ENCODE peak calls at places on chromosomes 6 and 20, in eight cellular contexts. P, L, S, K, T, D, X and G are unnamed samples. For H3K4me1, the result is how much of the 10 kb centered on the place peaks cover.

GRCh38 chr20:33444797-33445560 is 1.4 kb upstream of the SNTA1 start:
- DNase-seq in P (no peak), L (no peak), S (peak), K (no peak), T (peak), D (no peak), X (peak), G (peak)

GRCh38 chr6:137165375-137166246 is 7.8 kb downstream of the IL22RA2 start:
- DNase-seq in P (no peak), L (peak), S (no peak), K (no peak), T (no peak), D (no peak), X (peak), G (no peak)

GRCh38 chr20:18734525-18735189 is 78.9 kb upstream of the SCP2D1 start:
- DNase-seq in P (no peak), L (no peak), S (no peak), K (no peak), T (no peak), D (no peak), X (peak), G (no peak)

GRCh38 chr20:43102394-43102793 is 87.3 kb downstream of the PTPRT start:
- DNase-seq in P (no peak), L (no peak), S (no peak), K (no peak), T (no peak), D (no peak), X (peak), G (no peak)

GRCh38 chr6:146887447-146888077 is 288.8 kb downstream of the ADGB start:
- DNase-seq in P (no peak), L (peak), S (no peak), K (no peak), T (no peak), D (no peak), X (no peak), G (no peak)

GRCh38 chr6:19782588-19782987 is 54.6 kb upstream of the ID4 start:
- DNase-seq in P (no peak), L (no peak), S (no peak), K (no peak), T (no peak), D (no peak), X (no peak), G (no peak)

GRCh38 chr6:18034798-18035202 is 47.4 kb upstream of the KIF13A start:
- DNase-seq in P (no peak), L (peak), S (peak), K (no peak), T (no peak), D (no peak), X (peak), G (no peak)

GRCh38 chr20:53706008-53706481 is 112.4 kb upstream of the ZNF217 start:
- DNase-seq in P (no peak), L (no peak), S (no peak), K (no peak), T (no peak), D (no peak), X (no peak), G (no peak)

GRCh38 chr6:30689022-30689865 is 1.5 kb downstream of the NRM start:
- DNase-seq in P (no peak), L (no peak), S (no peak), K (peak), T (no peak), D (no peak), X (no peak), G (no peak)

GRCh38 chr20:60295214-60295613 is 337.0 kb downstream of the CDH26 start:
- DNase-seq in P (no peak), L (no peak), S (no peak), K (no peak), T (no peak), D (no peak), X (no peak), G (no peak)

GRCh38 chr6:166575190-166575589 is 11.3 kb downstream of the RAMACL start:
- DNase-seq in P (no peak), L (peak), S (no peak), K (no peak), T (peak), D (no peak), X (no peak), G (peak)

GRCh38 chr6:169174516-169175359 is 78.9 kb downstream of the THBS2 start:
- DNase-seq in P (no peak), L (no peak), S (no peak), K (no peak), T (no peak), D (no peak), X (no peak), G (no peak)

GRCh38 chr20:32236048-32236533 is 28.4 kb downstream of the POFUT1 start:
- DNase-seq in P (peak), L (no peak), S (no peak), K (no peak), T (no peak), D (no peak), X (no peak), G (no peak)

GRCh38 chr20:36231331-36231730 is 4.9 kb upstream of the AAR2 start:
- DNase-seq in P (no peak), L (no peak), S (no peak), K (no peak), T (no peak), D (no peak), X (no peak), G (no peak)

GRCh38 chr6:84348801-84349200 is 121.4 kb upstream of the CEP162 start:
- DNase-seq in P (no peak), L (no peak), S (no peak), K (no peak), T (no peak), D (no peak), X (no peak), G (no peak)

GRCh38 chr6:26197736-26198625 is 110.8 kb downstream of the HFE start:
- DNase-seq in P (peak), L (peak), S (peak), K (no peak), T (no peak), D (no peak), X (no peak), G (no peak)

GRCh38 chr20:18983796-18984195 is 170.2 kb downstream of the SCP2D1 start:
- DNase-seq in P (no peak), L (no peak), S (no peak), K (no peak), T (no peak), D (no peak), X (no peak), G (no peak)

GRCh38 chr20:34271961-34272360 is 30.7 kb downstream of the ASIP start:
- DNase-seq in P (peak), L (peak), S (no peak), K (no peak), T (no peak), D (no peak), X (no peak), G (no peak)

GRCh38 chr6:122755901-122756300 is 23.6 kb upstream of the FABP7 start:
- DNase-seq in P (no peak), L (no peak), S (no peak), K (no peak), T (no peak), D (no peak), X (no peak), G (no peak)

GRCh38 chr6:146916435-146917015 is 287.7 kb upstream of the STXBP5 start:
- DNase-seq in P (no peak), L (peak), S (no peak), K (no peak), T (no peak), D (no peak), X (no peak), G (no peak)

GRCh38 chr6:109124219-109124618 is 28.9 kb downstream of the CEP57L1 start:
- DNase-seq in P (no peak), L (no peak), S (no peak), K (no peak), T (no peak), D (no peak), X (no peak), G (no peak)

GRCh38 chr20:31544600-31544999 is 30.4 kb downstream of the HM13 start:
- DNase-seq in P (no peak), L (no peak), S (no peak), K (no peak), T (no peak), D (no peak), X (no peak), G (no peak)

GRCh38 chr6:158411998-158412397 is 99.7 kb downstream of the TULP4 start:
- DNase-seq in P (no peak), L (no peak), S (no peak), K (no peak), T (no peak), D (no peak), X (no peak), G (no peak)

GRCh38 chr6:136582702-136583471 is 32.7 kb upstream of the MAP7 start:
- DNase-seq in P (no peak), L (peak), S (peak), K (no peak), T (no peak), D (no peak), X (peak), G (no peak)

GRCh38 chr6:168994966-168995365 is 258.7 kb downstream of the THBS2 start:
- DNase-seq in P (no peak), L (no peak), S (no peak), K (no peak), T (no peak), D (no peak), X (no peak), G (no peak)

GRCh38 chr6:16818992-16819626 is 57.8 kb upstream of the ATXN1 start:
- DNase-seq in P (no peak), L (no peak), S (no peak), K (no peak), T (no peak), D (no peak), X (no peak), G (no peak)

GRCh38 chr6:108168980-108169800 is 3.4 kb downstream of the NR2E1 start:
- DNase-seq in P (no peak), L (no peak), S (no peak), K (no peak), T (no peak), D (no peak), X (no peak), G (no peak)

GRCh38 chr20:13825465-13825864 is 40.6 kb downstream of the NDUFAF5 start:
- DNase-seq in P (no peak), L (no peak), S (no peak), K (no peak), T (no peak), D (no peak), X (no peak), G (no peak)

GRCh38 chr6:77466055-77467028 is 3.1 kb upstream of the HTR1B start:
- DNase-seq in P (no peak), L (peak), S (peak), K (peak), T (peak), D (no peak), X (peak), G (no peak)

GRCh38 chr6:163720005-163720404 is 305.5 kb downstream of the QKI start:
- DNase-seq in P (no peak), L (no peak), S (no peak), K (no peak), T (no peak), D (no peak), X (no peak), G (no peak)

GRCh38 chr20:4038047-4038459 is 22.7 kb upstream of the RNF24 start:
- DNase-seq in P (peak), L (peak), S (peak), K (peak), T (peak), D (peak), X (peak), G (peak)

GRCh38 chr6:30876039-30876730 is 8.1 kb upstream of the DDR1 start:
- DNase-seq in P (peak), L (peak), S (peak), K (no peak), T (no peak), D (no peak), X (no peak), G (no peak)

GRCh38 chr6:27556406-27556805 is 83.5 kb upstream of the ZNF184 start:
- DNase-seq in P (no peak), L (no peak), S (no peak), K (no peak), T (no peak), D (no peak), X (no peak), G (no peak)

GRCh38 chr6:138428943-138429616 is 25.1 kb downstream of the HEBP2 start:
- DNase-seq in P (no peak), L (peak), S (peak), K (no peak), T (no peak), D (no peak), X (peak), G (no peak)

GRCh38 chr20:37727247-37727956 is 33.6 kb downstream of the CTNNBL1 start:
- DNase-seq in P (no peak), L (peak), S (no peak), K (no peak), T (no peak), D (no peak), X (no peak), G (peak)

GRCh38 chr20:59662161-59662560 is 57.8 kb downstream of the PHACTR3 start:
- DNase-seq in P (no peak), L (no peak), S (no peak), K (no peak), T (no peak), D (no peak), X (no peak), G (no peak)

GRCh38 chr20:45798935-45799642 is 7.3 kb downstream of the DNTTIP1 start:
- DNase-seq in P (no peak), L (peak), S (peak), K (peak), T (peak), D (peak), X (peak), G (peak)

GRCh38 chr6:47009583-47009982 is 32.5 kb downstream of the ADGRF1 start:
- DNase-seq in P (no peak), L (peak), S (no peak), K (no peak), T (no peak), D (no peak), X (no peak), G (no peak)
- TF ChIP-seq CTCF in P (no peak), L (no peak), S (no peak), K (no peak), T (no peak), D (no peak), X (no peak), G (no peak)

GRCh38 chr20:38986663-38987062 is 24.5 kb downstream of the DHX35 start:
- DNase-seq in P (no peak), L (peak), S (peak), K (no peak), T (no peak), D (no peak), X (no peak), G (no peak)

GRCh38 chr20:38987777-38988176 is 25.6 kb downstream of the DHX35 start:
- DNase-seq in P (no peak), L (no peak), S (no peak), K (no peak), T (no peak), D (no peak), X (no peak), G (no peak)

GRCh38 chr20:38982291-38982690 is 20.1 kb downstream of the DHX35 start:
- DNase-seq in P (no peak), L (no peak), S (no peak), K (no peak), T (no peak), D (no peak), X (no peak), G (no peak)

GRCh38 chr20:38985060-38985459 is 22.9 kb downstream of the DHX35 start:
- DNase-seq in P (no peak), L (no peak), S (peak), K (no peak), T (no peak), D (no peak), X (no peak), G (no peak)

GRCh38 chr20:38985603-38986170 is 23.5 kb downstream of the DHX35 start:
- DNase-seq in P (no peak), L (peak), S (peak), K (no peak), T (no peak), D (no peak), X (no peak), G (no peak)
- H3K27ac ChIP-seq in P (no peak), L (no peak), S (no peak), K (peak), T (no peak), D (peak), X (no peak), G (peak)

DNA sequence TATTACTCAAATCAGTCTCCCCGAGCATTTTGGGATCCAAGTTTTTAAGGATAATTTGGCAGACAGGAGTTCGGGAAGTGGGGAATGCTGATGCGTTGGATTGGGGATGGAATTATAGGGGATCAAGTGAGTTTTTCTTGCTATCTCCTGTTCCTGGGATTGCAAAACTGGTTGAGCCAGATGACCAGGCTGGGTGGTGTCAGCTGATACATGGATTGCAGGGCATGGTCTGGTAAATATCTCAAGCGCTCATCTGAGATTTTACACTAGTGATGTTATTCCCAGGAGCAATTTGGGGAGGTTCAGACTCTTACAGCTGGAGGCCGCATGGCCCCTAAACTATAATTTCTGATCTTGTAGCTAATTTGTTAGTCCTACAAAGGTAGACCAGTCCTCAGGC is 54.7 kb downstream of the ENPP1 start:
- DNase-seq in P (no peak), L (no peak), S (no peak), K (no peak), T (no peak), D (no peak), X (no peak), G (no peak)
- H3K4me1 ChIP-seq in P (under half), L (under half), S (under half), K (under half), T (under half), D (under half), X (under half), G (under half)

GRCh38 chr6:73943930-73944652 is 248.1 kb downstream of the CD109 start:
- DNase-seq in P (no peak), L (no peak), S (no peak), K (no peak), T (no peak), D (no peak), X (no peak), G (no peak)

GRCh38 chr6:73937805-73938204 is 241.8 kb downstream of the CD109 start:
- DNase-seq in P (no peak), L (no peak), S (peak), K (no peak), T (no peak), D (no peak), X (no peak), G (no peak)

GRCh38 chr6:73941892-73942291 is 245.9 kb downstream of the CD109 start:
- DNase-seq in P (no peak), L (no peak), S (no peak), K (no peak), T (no peak), D (no peak), X (no peak), G (no peak)

GRCh38 chr6:73942581-73942980 is 246.6 kb downstream of the CD109 start:
- DNase-seq in P (no peak), L (no peak), S (peak), K (no peak), T (no peak), D (no peak), X (peak), G (no peak)

GRCh38 chr6:73943401-73943800 is 247.4 kb downstream of the CD109 start:
- DNase-seq in P (no peak), L (no peak), S (no peak), K (no peak), T (no peak), D (no peak), X (no peak), G (no peak)
- TF ChIP-seq CTCF in P (no peak), L (no peak), S (no peak), K (no peak), T (no peak), D (no peak), X (no peak), G (no peak)

DNA sequence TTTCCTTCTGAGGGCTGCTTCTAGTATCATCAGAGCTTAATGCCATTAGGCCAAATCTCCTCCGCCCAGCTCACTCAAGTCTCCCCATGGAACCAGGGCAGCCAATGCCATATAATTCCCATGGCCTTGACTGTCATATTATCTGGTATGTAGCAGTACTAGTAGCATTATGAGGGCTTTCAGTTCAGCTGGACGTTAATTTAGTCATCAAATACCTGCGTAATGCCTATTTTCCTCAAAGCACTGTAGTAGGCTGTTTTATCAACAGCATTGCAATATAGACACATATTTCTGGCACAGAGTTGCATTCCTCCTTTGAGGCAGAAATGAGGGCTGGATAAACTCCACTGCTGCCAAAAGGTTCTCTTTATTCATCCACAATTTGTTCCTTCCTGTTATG is 1.7 kb downstream of the KCTD20 start:
- DNase-seq in P (no peak), L (peak), S (peak), K (no peak), T (no peak), D (no peak), X (no peak), G (no peak)
- H3K27ac ChIP-seq in P (peak), L (peak), S (peak), K (peak), T (peak), D (peak), X (peak), G (peak)

GRCh38 chr6:52550014-52550575 is 26.8 kb downstream of the TRAM2 start:
- DNase-seq in P (no peak), L (peak), S (no peak), K (no peak), T (no peak), D (no peak), X (no peak), G (no peak)

GRCh38 chr6:52553719-52554118 is 23.1 kb downstream of the TRAM2 start:
- DNase-seq in P (no peak), L (no peak), S (no peak), K (peak), T (no peak), D (no peak), X (no peak), G (no peak)

GRCh38 chr6:52551483-52552277 is 25.2 kb downstream of the TRAM2 start:
- DNase-seq in P (peak), L (peak), S (peak), K (peak), T (peak), D (no peak), X (peak), G (peak)

GRCh38 chr6:52553158-52553557 is 23.7 kb downstream of the TRAM2 start:
- DNase-seq in P (no peak), L (no peak), S (no peak), K (no peak), T (no peak), D (no peak), X (no peak), G (no peak)

GRCh38 chr6:52552278-52552643 is 24.6 kb downstream of the TRAM2 start:
- DNase-seq in P (no peak), L (no peak), S (no peak), K (no peak), T (no peak), D (no peak), X (no peak), G (no peak)
- H3K4me1 ChIP-seq in P (under half), L (under half), S (half or more), K (half or more), T (under half), D (under half), X (half or more), G (under half)

GRCh38 chr6:126748141-126748540 is 370.3 kb upstream of the RSPO3 start:
- DNase-seq in P (no peak), L (no peak), S (peak), K (no peak), T (no peak), D (no peak), X (no peak), G (no peak)
- TF ChIP-seq CTCF in P (no peak), L (no peak), S (no peak), K (no peak), T (no peak), D (no peak), X (no peak), G (no peak)

GRCh38 chr6:42103753-42104094 is 38.7 kb downstream of the C6orf132 start:
- DNase-seq in P (no peak), L (no peak), S (no peak), K (no peak), T (no peak), D (no peak), X (no peak), G (no peak)
- H3K27ac ChIP-seq in P (no peak), L (peak), S (peak), K (no peak), T (no peak), D (peak), X (no peak), G (no peak)